ENCODE peak calls at places on chromosomes 3 and 15, in eight cellular contexts. Y, W, R, Z, C, T, M and G are unnamed samples.

GRCh38 chr3:128489860-128490649 is 2.9 kb downstream of the GATA2 start:
- DNase-seq in Y (peak; percentile 56), W (peak; percentile 88), R (no peak), Z (no peak), C (peak; percentile 62), T (no peak), M (no peak), G (no peak)

GRCh38 chr3:184757010-184757651 is 45.3 kb upstream of the MAGEF1 start:
- DNase-seq in Y (peak; percentile 78), W (peak; percentile 92), R (no peak), Z (peak; percentile 51), C (peak; percentile 91), T (peak; percentile 99), M (no peak), G (no peak)

GRCh38 chr3:15010664-15011063 is 54.5 kb downstream of the MRPS25 start:
- DNase-seq in Y (no peak), W (no peak), R (no peak), Z (no peak), C (no peak), T (peak; percentile 11), M (no peak), G (no peak)

GRCh38 chr3:196517919-196518318 is 2.8 kb upstream of the SMCO1 start:
- DNase-seq in Y (no peak), W (peak; percentile 72), R (no peak), Z (no peak), C (no peak), T (no peak), M (no peak), G (no peak)

GRCh38 chr3:3160826-3161225 is 18.7 kb downstream of the CRBN start:
- DNase-seq in Y (no peak), W (no peak), R (no peak), Z (no peak), C (no peak), T (no peak), M (no peak), G (no peak)

GRCh38 chr15:20340931-20341661 is 200.5 kb downstream of the GOLGA6L6 start:
- DNase-seq in Y (peak; percentile 60), W (peak; percentile 97), R (no peak), Z (peak; percentile 54), C (peak; percentile 92), T (no peak), M (no peak), G (no peak)

GRCh38 chr3:46929324-46929723 is 47.2 kb downstream of the CCDC12 start:
- DNase-seq in Y (no peak), W (no peak), R (no peak), Z (peak; percentile 61), C (peak; percentile 54), T (no peak), M (no peak), G (no peak)

GRCh38 chr15:25251700-25252390 is 187.0 kb downstream of the UBE3A start:
- DNase-seq in Y (peak; percentile 6), W (peak; percentile 70), R (no peak), Z (no peak), C (peak; percentile 35), T (no peak), M (no peak), G (no peak)

GRCh38 chr15:76139368-76140068 is 79.7 kb downstream of the TMEM266 start:
- DNase-seq in Y (peak; percentile 45), W (peak; percentile 84), R (peak; percentile 64), Z (peak; percentile 72), C (no peak), T (peak; percentile 66), M (no peak), G (peak; percentile 74)

GRCh38 chr3:30667250-30667585 is 60.8 kb downstream of the TGFBR2 start:
- DNase-seq in Y (no peak), W (no peak), R (no peak), Z (no peak), C (no peak), T (no peak), M (no peak), G (no peak)

GRCh38 chr15:65952425-65953053 is 83.2 kb downstream of the RAB11A start:
- DNase-seq in Y (no peak), W (no peak), R (no peak), Z (peak; percentile 51), C (no peak), T (peak; percentile 65), M (no peak), G (no peak)

GRCh38 chr3:142353571-142353970 is 94.3 kb downstream of the XRN1 start:
- DNase-seq in Y (no peak), W (no peak), R (no peak), Z (no peak), C (no peak), T (peak; percentile 29), M (no peak), G (no peak)

GRCh38 chr3:5321941-5322340 is 134.4 kb downstream of the EDEM1 start:
- DNase-seq in Y (no peak), W (no peak), R (no peak), Z (no peak), C (no peak), T (no peak), M (no peak), G (no peak)

GRCh38 chr15:72248514-72248913 is 17.5 kb upstream of the PKM start:
- DNase-seq in Y (no peak), W (no peak), R (no peak), Z (no peak), C (no peak), T (no peak), M (no peak), G (no peak)

GRCh38 chr3:53273271-53273670 is 17.4 kb upstream of the TKT start:
- DNase-seq in Y (no peak), W (no peak), R (no peak), Z (no peak), C (no peak), T (no peak), M (no peak), G (no peak)

GRCh38 chr3:53267766-53268165 is 11.9 kb upstream of the TKT start:
- DNase-seq in Y (no peak), W (no peak), R (no peak), Z (no peak), C (no peak), T (no peak), M (no peak), G (no peak)

GRCh38 chr3:53264718-53265117 is 8.9 kb upstream of the TKT start:
- DNase-seq in Y (no peak), W (no peak), R (no peak), Z (no peak), C (no peak), T (no peak), M (no peak), G (no peak)

GRCh38 chr3:53274938-53275666 is 19.3 kb upstream of the TKT start:
- DNase-seq in Y (no peak), W (no peak), R (no peak), Z (no peak), C (peak; percentile 6), T (no peak), M (no peak), G (no peak)

DNA sequence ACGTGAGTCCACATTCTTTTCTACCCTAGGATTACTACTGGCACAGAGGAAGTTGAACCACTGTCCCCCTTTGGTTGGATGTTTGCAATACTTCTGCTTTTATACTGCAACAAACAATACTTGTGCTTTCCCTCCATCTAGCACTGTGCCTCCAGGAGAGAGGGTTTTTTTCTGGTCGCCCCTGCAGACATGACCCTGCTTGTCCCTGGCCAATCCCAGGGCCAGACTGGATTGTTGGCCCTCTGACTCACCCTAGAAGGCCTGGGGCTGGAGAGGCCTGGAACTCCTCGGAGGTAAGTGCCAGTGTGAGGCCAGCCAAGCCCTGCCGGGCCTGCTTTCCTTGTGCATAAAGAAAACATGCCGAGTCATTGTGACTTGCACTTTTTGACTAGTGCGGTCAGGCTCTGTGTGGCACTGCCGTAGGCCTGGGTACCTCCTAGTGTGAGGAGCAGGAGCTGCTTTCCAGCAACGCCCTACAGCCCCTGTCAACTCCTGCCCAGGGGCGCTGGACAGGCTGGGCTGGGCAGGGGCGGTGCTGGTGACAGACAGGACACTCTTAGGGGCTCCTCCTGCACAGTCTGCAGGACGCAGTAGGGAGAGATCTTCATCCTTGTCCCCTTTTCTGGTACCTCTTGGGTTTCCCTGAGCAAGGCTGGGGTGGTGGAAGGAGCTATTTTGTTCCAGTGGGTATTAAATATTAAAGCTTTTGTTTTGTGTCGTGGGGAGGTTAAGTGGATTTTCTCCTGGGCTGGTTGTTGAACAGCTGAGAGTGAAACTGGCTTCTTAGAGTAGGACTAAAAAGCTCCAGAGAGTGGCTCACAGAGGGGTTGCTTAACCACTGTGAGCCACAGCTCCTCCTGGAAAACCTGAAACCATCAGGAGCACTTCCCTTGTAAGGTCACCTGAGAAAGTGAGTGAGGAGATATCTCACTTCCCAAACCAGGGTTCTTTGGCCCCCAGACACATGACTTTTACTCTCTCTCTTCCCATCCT is 14.4 kb upstream of the TKT start:
- DNase-seq in Y (peak; percentile 87), W (peak; percentile 94), R (peak; percentile 96), Z (peak; percentile 86), C (peak; percentile 97), T (peak; percentile 98), M (peak; percentile 49), G (peak; percentile 32)
- TF ChIP-seq POLR2A in Y (no peak), W (no peak), R (no peak), Z (peak; percentile 71), C (no peak), T (peak; percentile 55), M (no peak), G (peak; percentile 34)

GRCh38 chr3:194296448-194296831 is 54.7 kb downstream of the CPN2 start:
- DNase-seq in Y (no peak), W (peak; percentile 85), R (peak; percentile 80), Z (peak; percentile 80), C (peak; percentile 68), T (peak; percentile 50), M (no peak), G (no peak)
- TF ChIP-seq POLR2A in Y (no peak), W (no peak), R (no peak), Z (peak; percentile 44), C (no peak), T (no peak), M (no peak), G (no peak)

DNA sequence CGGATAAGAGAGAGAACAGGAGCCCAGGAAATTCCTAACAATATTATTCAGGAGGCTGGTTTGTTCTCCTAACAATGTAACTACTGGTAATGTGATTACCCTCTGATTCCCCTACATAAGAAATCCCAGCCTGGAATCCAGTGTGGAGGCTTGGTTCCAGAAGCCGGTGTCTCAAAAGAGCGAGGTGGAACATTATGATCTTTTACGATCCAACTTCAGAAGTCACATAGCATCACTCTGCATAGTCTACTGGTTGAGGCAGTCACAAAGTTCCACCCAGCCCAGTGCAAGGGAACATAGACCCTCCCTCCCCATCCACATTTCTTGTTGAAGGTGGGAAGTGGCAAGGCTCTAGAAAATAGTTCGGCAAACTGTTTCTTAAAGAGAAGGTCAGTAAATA is 81.6 kb upstream of the GALNT15 start:
- DNase-seq in Y (no peak), W (no peak), R (no peak), Z (no peak), C (no peak), T (no peak), M (no peak), G (no peak)
- TF ChIP-seq POLR2A in Y (no peak), W (no peak), R (no peak), Z (no peak), C (no peak), T (no peak), M (no peak), G (no peak)

DNA sequence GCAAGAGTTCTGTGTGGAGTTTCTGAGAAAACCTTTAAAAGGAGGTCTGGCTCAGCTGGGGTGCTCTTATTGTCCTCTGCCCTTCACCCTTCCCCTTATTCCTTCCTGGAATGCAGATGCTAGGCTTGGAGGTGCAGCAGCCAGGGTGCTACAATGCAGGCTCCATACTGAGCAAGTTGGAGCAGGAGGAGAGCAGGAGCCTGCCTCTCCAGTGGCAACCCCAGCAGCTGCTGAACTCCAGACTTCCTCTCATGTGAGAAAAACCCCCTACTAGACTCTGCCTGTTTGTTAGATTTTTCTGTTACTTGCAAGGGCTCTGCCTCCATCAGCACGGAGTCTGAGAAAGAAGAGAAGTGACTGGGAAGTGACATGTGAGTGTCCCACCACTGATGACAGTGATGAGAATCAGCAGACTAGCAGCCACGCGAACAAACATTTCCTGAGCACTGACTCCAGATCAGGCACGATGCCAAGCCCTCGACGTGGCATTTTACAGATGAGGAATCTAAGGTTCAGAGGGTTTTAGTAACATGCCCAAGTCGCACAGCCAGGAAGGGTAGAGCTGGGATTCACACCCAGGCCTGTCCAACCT is 16.1 kb upstream of the RARRES1 start:
- DNase-seq in Y (no peak), W (peak; percentile 88), R (no peak), Z (peak; percentile 35), C (no peak), T (peak; percentile 47), M (no peak), G (no peak)
- TF ChIP-seq POLR2A in Y (no peak), W (no peak), R (no peak), Z (no peak), C (no peak), T (no peak), M (no peak), G (no peak)